ENCODE peak calls at places on chromosome 16, in four cellular contexts. L, O, K and Z are unnamed samples.

GRCh38 chr16:74723224-74723623 is 22.6 kb upstream of the MLKL start:
- DNase-seq in L (no peak), O (no peak), K (no peak), Z (peak; percentile 12)

GRCh38 chr16:11585460-11586374 is 1.0 kb downstream of the LITAF start:
- DNase-seq in L (peak; percentile 62), O (peak; percentile 42), K (no peak), Z (peak; percentile 68)

GRCh38 chr16:69885722-69886121 is 65.4 kb upstream of the CLEC18A start:
- DNase-seq in L (no peak), O (no peak), K (no peak), Z (no peak)

GRCh38 chr16:53045554-53046250 is 7.0 kb downstream of the CHD9NB start:
- DNase-seq in L (no peak), O (no peak), K (no peak), Z (no peak)

GRCh38 chr16:77223184-77223583 is 24.0 kb downstream of the SYCE1L start:
- DNase-seq in L (no peak), O (peak; percentile 27), K (peak; percentile 6), Z (no peak)

GRCh38 chr16:8945626-8946296 is 17.9 kb downstream of the USP7 start:
- DNase-seq in L (no peak), O (no peak), K (no peak), Z (no peak)

GRCh38 chr16:81647527-81647926 is 131.6 kb upstream of the PLCG2 start:
- DNase-seq in L (no peak), O (peak; percentile 67), K (no peak), Z (no peak)

GRCh38 chr16:88907768-88908167 is 41.3 kb upstream of the PABPN1L start:
- DNase-seq in L (no peak), O (peak; percentile 43), K (no peak), Z (no peak)

GRCh38 chr16:30925646-30926332 is 2.4 kb downstream of the FBXL19 start:
- DNase-seq in L (no peak), O (no peak), K (no peak), Z (no peak)

GRCh38 chr16:86026136-86026905 is 127.4 kb downstream of the IRF8 start:
- DNase-seq in L (peak; percentile 83), O (no peak), K (no peak), Z (no peak)

GRCh38 chr16:70410736-70411135 is 28.2 kb downstream of the ST3GAL2 start:
- DNase-seq in L (no peak), O (no peak), K (no peak), Z (peak; percentile 92)